ENCODE peak calls at places on chromosome 20, in five cellular contexts. G, R, A, B and V are unnamed samples.
A peak's percentile ranks its signal among the peaks of the same experiment; 100 is the strongest.

GRCh38 chr20:11907621-11908020 is 10.1 kb upstream of the BTBD3 start:
- DNase-seq in B (no peak), G (no peak), R (no peak), A (no peak), V (no peak)

GRCh38 chr20:51326241-51326819 is 216.2 kb downstream of the NFATC2 start:
- DNase-seq in G (no peak), R (no peak), A (peak; percentile 61), B (peak; percentile 22), V (peak; percentile 54)

GRCh38 chr20:1002682-1003561 is 811 bp upstream of the RSPO4 start:
- DNase-seq in G (no peak), A (no peak), R (no peak), B (no peak), V (no peak)

GRCh38 chr20:21513881-21514540 is at the start of gene NKX2-2:
- DNase-seq in B (no peak), A (no peak), R (no peak), G (no peak), V (no peak)

GRCh38 chr20:61991476-61991875 is 74.2 kb downstream of the TAF4 start:
- DNase-seq in B (no peak), G (no peak), A (no peak), R (no peak), V (no peak)

GRCh38 chr20:58071991-58072390 is 156.5 kb downstream of the ANKRD60 start:
- DNase-seq in A (no peak), R (no peak), B (no peak), G (no peak), V (no peak)

GRCh38 chr20:50726955-50727791 is 4.2 kb upstream of the PARD6B start:
- DNase-seq in R (no peak), B (no peak), G (no peak), A (no peak), V (no peak)

GRCh38 chr20:11144114-11144513 is 470.3 kb upstream of the JAG1 start:
- DNase-seq in A (no peak), G (no peak), R (no peak), B (no peak), V (no peak)

GRCh38 chr20:59222239-59222981 is 58.8 kb downstream of the ZNF831 start:
- DNase-seq in B (peak; percentile 85), A (peak; percentile 55), G (peak; percentile 53), R (peak; percentile 1), V (peak; percentile 33)

DNA sequence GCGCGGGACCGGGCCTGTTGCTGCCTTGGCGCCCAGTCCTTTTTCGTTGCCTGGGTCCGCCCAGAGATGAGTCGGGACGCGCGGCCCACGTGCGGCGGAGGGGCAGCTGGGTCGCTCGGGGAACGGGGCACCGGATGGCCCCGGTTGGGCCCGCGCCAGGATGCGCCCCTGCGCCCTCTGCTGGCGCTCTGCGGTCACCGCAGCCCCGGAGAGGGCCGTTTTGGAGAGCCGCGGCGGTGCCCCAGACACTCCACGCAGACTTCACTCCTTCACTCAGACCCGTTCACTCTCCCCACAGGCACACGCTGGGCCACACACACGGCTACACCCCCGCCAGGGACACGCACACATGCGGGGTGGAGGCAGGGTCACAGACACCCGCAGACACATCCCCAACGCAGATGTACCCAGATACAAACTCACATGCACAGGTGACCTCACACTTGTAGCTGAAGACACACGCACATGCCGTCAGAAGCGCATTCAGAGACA is 38.8 kb downstream of the SRC start:
- DNase-seq in A (no peak), G (no peak), B (peak; percentile 89), R (no peak), V (no peak)
- TF ChIP-seq SRF in A (no peak), G (peak; percentile 23), B (no peak), R (peak; percentile 2), V (no peak)

GRCh38 chr20:31820228-31820627 is 1.1 kb downstream of the MYLK2 start:
- DNase-seq in A (no peak), B (no peak), G (no peak), R (no peak), V (no peak)

GRCh38 chr20:31819083-31819784 is at the start of gene MYLK2:
- DNase-seq in B (no peak), G (no peak), R (no peak), A (no peak), V (no peak)

GRCh38 chr20:31823360-31824124 is 4.4 kb downstream of the MYLK2 start:
- DNase-seq in A (no peak), B (no peak), R (no peak), G (no peak), V (no peak)

GRCh38 chr20:31822421-31823330 is 3.5 kb downstream of the MYLK2 start:
- DNase-seq in G (peak; percentile 49), A (peak; percentile 49), R (no peak), B (peak; percentile 88), V (no peak)

DNA sequence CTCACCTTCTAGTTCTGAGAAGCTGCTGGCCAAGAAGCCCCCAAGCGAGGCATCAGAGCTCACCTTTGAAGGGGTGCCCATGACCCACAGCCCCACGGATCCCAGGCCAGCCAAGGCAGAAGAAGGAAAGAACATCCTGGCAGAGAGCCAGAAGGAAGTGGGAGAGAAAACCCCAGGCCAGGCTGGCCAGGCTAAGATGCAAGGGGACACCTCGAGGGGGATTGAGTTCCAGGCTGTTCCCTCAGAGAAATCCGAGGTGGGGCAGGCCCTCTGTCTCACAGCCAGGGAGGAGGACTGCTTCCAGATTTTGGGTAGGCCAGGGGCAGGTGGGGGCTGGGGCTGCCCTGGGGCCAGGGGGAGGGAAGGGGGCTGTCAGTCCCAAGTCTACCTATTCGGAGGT is 2.3 kb downstream of the MYLK2 start:
- DNase-seq in R (no peak), B (no peak), G (no peak), A (no peak), V (no peak)
- TF ChIP-seq ZNF274 in R (no peak), B (no peak), G (no peak), A (no peak), V (no peak)

GRCh38 chr20:34123309-34123708 is 11.3 kb upstream of the EIF2S2 start:
- DNase-seq in G (no peak), R (no peak), B (no peak), A (no peak), V (no peak)

GRCh38 chr20:34120213-34120612 is 8.2 kb upstream of the EIF2S2 start:
- DNase-seq in B (no peak), A (no peak), R (no peak), G (no peak), V (no peak)

GRCh38 chr20:34122274-34122980 is 10.4 kb upstream of the EIF2S2 start:
- DNase-seq in G (no peak), B (no peak), R (no peak), A (no peak), V (no peak)

GRCh38 chr20:34127787-34128186 is 15.7 kb upstream of the EIF2S2 start:
- DNase-seq in A (no peak), B (no peak), G (no peak), R (no peak), V (no peak)

GRCh38 chr20:34124469-34125249 is 12.6 kb upstream of the EIF2S2 start:
- DNase-seq in A (no peak), R (no peak), B (no peak), G (no peak), V (no peak)
- TF ChIP-seq CTCF in A (no peak), R (no peak), B (no peak), G (no peak), V (no peak)

DNA sequence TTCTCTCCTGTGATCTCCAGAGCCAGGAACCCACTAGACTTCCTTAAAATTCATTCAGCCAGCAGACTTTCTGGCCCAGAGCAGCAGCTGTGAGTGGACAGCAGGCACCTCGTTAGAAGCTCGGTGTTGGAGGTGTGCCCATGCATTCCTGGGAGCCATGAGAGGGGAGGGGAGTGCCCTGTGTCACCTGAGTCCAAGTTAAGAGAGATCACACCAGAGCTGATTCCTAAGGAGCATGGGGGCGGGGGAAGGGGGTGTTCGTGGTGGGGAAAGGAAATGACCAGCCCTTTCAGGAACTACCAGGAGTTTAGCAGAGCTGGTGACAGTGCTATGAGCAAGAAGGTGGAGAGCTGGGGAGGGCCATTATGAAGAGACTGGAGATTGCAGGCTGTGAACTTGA is 46.9 kb downstream of the GFRA4 start:
- DNase-seq in G (no peak), B (no peak), A (no peak), R (no peak), V (no peak)
- TF ChIP-seq SRF in G (no peak), B (no peak), A (no peak), R (no peak), V (no peak)

GRCh38 chr20:5070081-5070480 is 49.7 kb downstream of the PCNA start:
- DNase-seq in R (no peak), G (no peak), A (no peak), B (no peak), V (no peak)

GRCh38 chr20:5061209-5061608 is 58.5 kb downstream of the PCNA start:
- DNase-seq in G (peak; percentile 36), R (no peak), A (peak; percentile 65), B (no peak), V (peak; percentile 89)

GRCh38 chr20:5067877-5068276 is 51.9 kb downstream of the PCNA start:
- DNase-seq in A (no peak), R (no peak), B (no peak), G (no peak), V (no peak)

GRCh38 chr20:5069141-5069806 is 50.5 kb downstream of the PCNA start:
- DNase-seq in A (no peak), R (no peak), G (no peak), B (no peak), V (no peak)

GRCh38 chr20:5065489-5066383 is 54.0 kb downstream of the PCNA start:
- DNase-seq in G (no peak), A (peak; percentile 84), R (no peak), B (no peak), V (peak; percentile 88)
- TF ChIP-seq ZNF274 in G (no peak), A (no peak), R (no peak), B (no peak), V (no peak)

DNA sequence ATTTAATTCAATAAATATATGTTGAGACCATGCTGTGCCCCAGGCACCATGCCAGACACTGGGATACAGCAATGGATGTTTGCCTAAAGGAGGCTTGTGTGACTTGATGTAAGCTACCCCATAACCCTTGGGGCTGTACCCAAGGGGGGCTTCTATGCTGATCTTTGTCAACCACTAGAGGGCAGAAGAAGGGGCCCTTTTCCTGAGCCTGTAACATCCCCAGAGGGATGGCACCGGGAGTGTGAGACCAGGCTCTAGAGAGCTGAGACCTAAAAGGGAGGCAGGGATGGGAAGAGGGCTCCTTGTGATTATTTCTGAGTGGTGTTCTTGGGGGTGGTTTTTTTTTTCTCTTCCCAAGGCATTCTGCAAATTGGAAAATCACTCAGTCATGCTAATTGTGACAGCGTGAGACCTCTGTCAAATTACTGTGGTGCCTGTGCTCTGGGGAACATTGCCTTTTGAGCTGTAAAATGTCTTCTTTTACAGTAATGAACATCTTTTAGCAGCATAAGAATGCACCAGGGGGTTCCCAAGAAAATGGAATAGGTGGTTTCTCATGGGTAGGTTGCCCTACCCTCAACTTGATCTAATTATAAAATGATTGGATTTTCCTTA is 138.8 kb upstream of the SLC24A3 start:
- DNase-seq in B (peak; percentile 22), G (peak; percentile 15), A (peak; percentile 20), R (no peak), V (no peak)
- TF ChIP-seq CTCF in B (peak; percentile 33), G (peak; percentile 76), A (peak; percentile 54), R (peak; percentile 20), V (peak; percentile 46)

GRCh38 chr20:8287328-8287727 is 155.3 kb downstream of the PLCB1 start:
- DNase-seq in B (no peak), A (no peak), G (no peak), R (no peak), V (no peak)
- TF ChIP-seq SRF in B (no peak), A (no peak), G (no peak), R (no peak), V (no peak)